ENCODE peak calls at places on chromosomes 13 and 19, in four cellular contexts. Q is Right ventricle myocardium superior; O is activated T-cell treated with anti-CD3 and anti-CD28 coated beads, Interleukin-2, amount 50 U/mL, for 72 hours; P is KG1. S is an unnamed sample.
A peak's percentile ranks its signal among the peaks of the same experiment; 100 is the strongest.

GRCh38 chr13:98171806-98172569 is 5.1 kb downstream of the RNF113B start:
- DNase-seq in O (no peak), Q (peak; percentile 73), P (no peak), S (peak; percentile 40)

GRCh38 chr19:34985249-34986022 is 14.7 kb upstream of the GRAMD1A start:
- DNase-seq in P (no peak), O (no peak), Q (peak; percentile 80), S (peak; percentile 65)

GRCh38 chr19:17266975-17267788 is at the start of gene BABAM1:
- DNase-seq in P (peak; percentile 99), O (peak; percentile 98), Q (peak; percentile 95), S (peak; percentile 94)

GRCh38 chr19:39845621-39846175 is 481 bp downstream of the FBL start:
- DNase-seq in P (no peak), Q (no peak), O (no peak), S (no peak)

GRCh38 chr19:17777840-17778620 is 16.9 kb upstream of the B3GNT3 start:
- DNase-seq in O (peak; percentile 45), Q (peak; percentile 78), P (no peak), S (peak; percentile 50)

GRCh38 chr13:43805071-43805468 is 18.3 kb upstream of the ENOX1 start:
- DNase-seq in O (peak; percentile 62), P (no peak), Q (no peak), S (no peak)

GRCh38 chr19:9431475-9431874 is 3.9 kb downstream of the ZNF266 start:
- DNase-seq in O (peak; percentile 39), P (no peak), Q (no peak), S (peak; percentile 35)

GRCh38 chr13:91459485-91459884 is 61.1 kb downstream of the GPC5 start:
- DNase-seq in P (no peak), Q (no peak), O (no peak), S (no peak)

GRCh38 chr19:50794778-50795664 is 4.8 kb downstream of the ACP4 start:
- DNase-seq in Q (no peak), O (no peak), P (no peak), S (no peak)

S was measured in left ventricle myocardium inferior.